ENCODE peak calls at places on chromosomes 12 and 14, in five cellular contexts. Q is lower lobe of right lung, E is GM04503, H is SW480, A is body of pancreas. R is an unnamed sample.

GRCh38 chr14:53148612-53149202 is 4.4 kb downstream of the DDHD1 start:
- DNase-seq in Q (no peak), H (no peak), E (no peak), A (no peak), R (no peak)

GRCh38 chr12:70608184-70608583 is 29.0 kb downstream of the PTPRB start:
- DNase-seq in H (no peak), E (no peak), A (no peak), Q (no peak), R (no peak)

GRCh38 chr12:67797316-67797741 is 148.8 kb downstream of the DYRK2 start:
- DNase-seq in A (no peak), Q (no peak), H (no peak), E (no peak), R (no peak)

GRCh38 chr12:99984271-99985128 is at the start of gene ANKS1B:
- DNase-seq in Q (peak; percentile 72), E (no peak), A (peak; percentile 74), H (peak; percentile 17), R (no peak)

GRCh38 chr12:110424237-110424636 is 20.7 kb upstream of the ANAPC7 start:
- DNase-seq in H (no peak), E (peak; percentile 15), A (no peak), Q (no peak), R (no peak)

GRCh38 chr14:101819251-101819990 is 57.9 kb downstream of the PPP2R5C start:
- DNase-seq in Q (no peak), E (no peak), H (no peak), A (no peak), R (no peak)

GRCh38 chr14:68297011-68297410 is 477.4 kb downstream of the RAD51B start:
- DNase-seq in E (no peak), H (no peak), Q (no peak), A (no peak), R (no peak)

GRCh38 chr14:79920180-79920579 is 291.1 kb downstream of the DIO2 start:
- DNase-seq in A (no peak), E (no peak), H (no peak), Q (no peak), R (no peak)

GRCh38 chr12:68835333-68835908 is 27.4 kb downstream of the MDM2 start:
- DNase-seq in Q (no peak), A (no peak), E (no peak), H (no peak), R (no peak)

GRCh38 chr12:42886160-42886559 is 296.6 kb upstream of the PRICKLE1 start:
- DNase-seq in A (no peak), Q (no peak), H (no peak), E (no peak), R (no peak)

GRCh38 chr12:109130755-109131521 is 14.6 kb downstream of the ACACB start:
- DNase-seq in Q (no peak), H (peak; percentile 44), A (peak; percentile 83), E (no peak), R (no peak)

GRCh38 chr12:71164877-71165197 is 7.0 kb upstream of the TSPAN8 start:
- DNase-seq in E (no peak), Q (no peak), A (no peak), H (peak; percentile 48), R (no peak)

GRCh38 chr14:92407395-92407794 is 84.4 kb downstream of the SLC24A4 start:
- DNase-seq in Q (no peak), E (no peak), H (no peak), A (no peak), R (no peak)

R was measured in BJ.